ENCODE peak calls at places on chromosomes 11 and 22, in eight cellular contexts. U, P, E, O, F, Q, H and A are unnamed samples.

GRCh38 chr11:94958118-94958517 is 15.2 kb downstream of the CWC15 start:
- DNase-seq in E (no peak), P (no peak), O (peak; percentile 28), F (no peak), U (no peak), Q (peak; percentile 45), H (peak; percentile 78), A (no peak)

GRCh38 chr11:112392860-112393259 is 132.2 kb upstream of the PLET1 start:
- DNase-seq in F (peak; percentile 91), U (no peak), H (no peak), O (no peak), P (no peak), Q (no peak), E (no peak), A (peak; percentile 14)

GRCh38 chr11:119700536-119701346 is 28.3 kb downstream of the NECTIN1 start:
- DNase-seq in P (no peak), U (no peak), Q (no peak), E (no peak), H (no peak), O (no peak), F (no peak), A (no peak)

GRCh38 chr22:38346506-38346905 is 29.3 kb upstream of the CSNK1E start:
- DNase-seq in Q (no peak), U (no peak), F (no peak), H (no peak), O (no peak), E (no peak), P (peak; percentile 2), A (no peak)

GRCh38 chr11:94597896-94598295 is 30.7 kb downstream of the PIWIL4 start:
- DNase-seq in E (no peak), O (no peak), P (no peak), U (no peak), Q (peak; percentile 20), H (peak; percentile 83), F (no peak), A (no peak)

GRCh38 chr11:69669486-69669885 is 5.7 kb downstream of the LTO1 start:
- DNase-seq in P (no peak), O (no peak), Q (no peak), H (no peak), E (no peak), U (no peak), F (no peak), A (no peak)

GRCh38 chr11:118897721-118898310 is 14.1 kb downstream of the CXCR5 start:
- DNase-seq in O (no peak), F (no peak), Q (no peak), E (no peak), H (no peak), U (no peak), P (no peak), A (peak; percentile 49)

GRCh38 chr22:25153961-25154685 is 45.5 kb upstream of the CRYBB3 start:
- DNase-seq in E (peak; percentile 35), O (peak; percentile 4), H (peak; percentile 50), U (peak; percentile 45), Q (no peak), P (peak; percentile 98), F (no peak), A (peak; percentile 19)

GRCh38 chr11:93775289-93775688 is 8.8 kb upstream of the MED17 start:
- DNase-seq in Q (peak; percentile 39), F (no peak), O (no peak), E (no peak), U (no peak), H (peak; percentile 24), P (no peak), A (no peak)

GRCh38 chr11:111878385-111878765 is 590 bp downstream of the FDXACB1 start:
- DNase-seq in Q (no peak), P (no peak), F (peak; percentile 39), O (peak; percentile 1), U (no peak), E (no peak), H (peak; percentile 17), A (no peak)

GRCh38 chr11:17719028-17719939 is at the start of gene MYOD1:
- DNase-seq in O (no peak), H (no peak), E (peak; percentile 26), Q (peak; percentile 70), U (no peak), F (no peak), P (no peak), A (peak; percentile 10)

GRCh38 chr22:20249797-20250354 is 18.2 kb downstream of the RTN4R start:
- DNase-seq in Q (no peak), P (peak; percentile 29), O (no peak), F (peak; percentile 80), U (peak; percentile 19), H (peak; percentile 46), E (no peak), A (peak; percentile 74)

GRCh38 chr22:27046126-27046525 is 388.7 kb downstream of the MIAT start:
- DNase-seq in O (no peak), U (no peak), P (no peak), H (no peak), F (no peak), E (no peak), Q (no peak), A (no peak)

GRCh38 chr22:17997456-17997855 is 26.9 kb downstream of the MICAL3 start:
- DNase-seq in U (no peak), P (no peak), E (peak; percentile 67), H (no peak), F (no peak), Q (no peak), O (no peak), A (no peak)

GRCh38 chr11:1290052-1291040 is 19.1 kb downstream of the TOLLIP start:
- DNase-seq in O (no peak), H (no peak), E (no peak), F (no peak), U (no peak), Q (no peak), P (no peak), A (no peak)

GRCh38 chr22:49033616-49034015 is 794.1 kb downstream of the BRD1 start:
- DNase-seq in U (no peak), O (no peak), E (no peak), F (no peak), Q (no peak), P (no peak), H (no peak), A (no peak)

GRCh38 chr22:48354082-48354481 is 1473.6 kb downstream of the BRD1 start:
- DNase-seq in P (no peak), H (no peak), Q (no peak), F (no peak), O (no peak), E (no peak), U (no peak), A (no peak)

GRCh38 chr11:12390258-12390657 is 12.9 kb downstream of the PARVA start:
- DNase-seq in H (no peak), P (no peak), Q (no peak), F (no peak), E (no peak), U (no peak), O (no peak), A (no peak)